ENCODE peak calls at places on chromosomes 11 and 22, in seven cellular contexts. U is bronchial epithelial cell, I is GM23338, F is cardiac muscle cell, B is tibial nerve, C is tibial artery, K is transverse colon. W is an unnamed sample. For H3K36me3, the result is how much of the 10 kb centered on the place peaks cover.

GRCh38 chr11:108958446-108959123 is 293.7 kb downstream of the DDX10 start:
- DNase-seq in U (peak), I (no peak), F (peak), B (no peak), C (no peak), K (no peak), W (peak)

GRCh38 chr11:46858920-46859531 is 12.9 kb upstream of the CKAP5 start:
- DNase-seq in U (no peak), I (no peak), F (no peak), B (no peak), C (no peak), K (no peak), W (no peak)

GRCh38 chr11:34840736-34841386 is 75.3 kb downstream of the APIP start:
- DNase-seq in U (peak), I (peak), F (peak), B (no peak), C (no peak), K (peak), W (peak)

GRCh38 chr11:69817265-69818236 is 1.7 kb downstream of the FGF3 start:
- DNase-seq in U (no peak), I (peak), F (peak), B (no peak), C (no peak), K (no peak), W (peak)

GRCh38 chr11:134792044-134792443 is 380.0 kb upstream of the B3GAT1 start:
- DNase-seq in U (peak), I (no peak), F (no peak), B (no peak), C (no peak), K (no peak), W (no peak)

GRCh38 chr11:27700351-27701261 is at the start of gene BDNF:
- DNase-seq in U (peak), I (peak), F (peak), B (no peak), C (no peak), K (peak), W (peak)

GRCh38 chr11:102177974-102178631 is 67.9 kb downstream of the YAP1 start:
- DNase-seq in U (peak), I (no peak), F (peak), B (no peak), C (no peak), K (no peak), W (peak)

GRCh38 chr11:112017538-112017937 is 7.7 kb upstream of the DLAT start:
- DNase-seq in U (peak), I (no peak), F (peak), B (no peak), C (no peak), K (no peak), W (peak)

GRCh38 chr11:1230456-1231395 is 7.9 kb downstream of the MUC5B start:
- DNase-seq in U (no peak), I (no peak), F (no peak), B (no peak), C (no peak), K (peak), W (no peak)

GRCh38 chr22:48581206-48581766 is 1246.4 kb downstream of the BRD1 start:
- DNase-seq in U (no peak), I (no peak), F (no peak), B (no peak), C (no peak), K (no peak), W (no peak)

GRCh38 chr22:48579035-48579914 is 1248.4 kb downstream of the BRD1 start:
- DNase-seq in U (no peak), I (no peak), F (no peak), B (no peak), C (no peak), K (no peak), W (no peak)

GRCh38 chr22:48579915-48580279 is 1247.8 kb downstream of the BRD1 start:
- DNase-seq in U (no peak), I (no peak), F (no peak), B (no peak), C (no peak), K (no peak), W (no peak)

GRCh38 chr22:48580481-48580970 is 1247.1 kb downstream of the BRD1 start:
- DNase-seq in U (no peak), I (no peak), F (no peak), B (no peak), C (no peak), K (no peak), W (no peak)

GRCh38 chr22:48581821-48582469 is 1245.7 kb downstream of the BRD1 start:
- DNase-seq in U (no peak), I (no peak), F (no peak), B (no peak), C (no peak), K (no peak), W (no peak)
- H3K4me3 ChIP-seq in U (no peak), I (no peak), F (no peak), B (no peak), C (no peak), K (no peak), W (no peak)

DNA sequence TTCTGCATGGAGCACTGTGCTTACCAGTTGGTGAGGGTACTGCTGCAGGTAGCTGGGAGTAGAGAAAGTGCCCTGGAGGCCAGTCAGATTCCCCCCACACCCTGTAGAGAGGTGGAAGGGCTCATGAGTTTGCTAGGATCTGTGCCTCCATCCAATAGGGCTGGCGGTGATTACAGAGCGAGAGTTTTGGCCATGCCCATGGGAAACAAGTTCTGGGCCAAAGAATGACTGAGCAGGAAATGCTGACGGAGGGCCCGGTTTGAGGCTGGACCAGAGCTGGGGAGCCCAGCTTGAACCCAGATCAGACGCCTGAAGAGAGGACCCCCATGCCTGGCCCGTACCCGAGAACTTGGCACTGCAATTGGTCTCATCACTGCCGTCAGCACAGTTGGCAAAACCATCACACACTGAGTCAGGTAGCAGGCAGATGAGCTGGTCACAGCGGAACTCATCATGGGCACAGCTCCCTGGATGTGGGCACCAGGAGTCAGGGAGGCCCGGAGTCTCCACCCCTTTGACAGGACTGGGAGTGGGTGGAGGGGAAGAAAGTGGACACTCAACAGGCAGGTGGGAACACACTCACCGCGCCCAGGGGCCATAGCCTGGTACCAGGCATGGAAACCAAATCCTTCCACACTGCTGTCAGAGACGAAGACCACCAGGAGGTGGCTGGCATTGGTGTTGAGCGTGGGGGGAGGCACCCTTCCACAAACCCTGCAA is 2.1 kb downstream of the MFRP start:
- DNase-seq in U (no peak), I (no peak), F (no peak), B (no peak), C (no peak), K (no peak), W (peak)
- H3K36me3 ChIP-seq in U (under half), I (under half), F (under half), B (under half), C (under half), K (under half), W (under half)

GRCh38 chr11:104078250-104078649 is 41.8 kb downstream of the DDI1 start:
- DNase-seq in U (no peak), I (no peak), F (no peak), B (no peak), C (no peak), K (no peak), W (no peak)

GRCh38 chr11:104076455-104076854 is 40.0 kb downstream of the DDI1 start:
- DNase-seq in U (peak), I (no peak), F (no peak), B (no peak), C (no peak), K (no peak), W (no peak)

GRCh38 chr11:104075716-104076115 is 39.3 kb downstream of the DDI1 start:
- DNase-seq in U (no peak), I (no peak), F (no peak), B (no peak), C (no peak), K (no peak), W (no peak)

GRCh38 chr11:104075091-104075490 is 38.7 kb downstream of the DDI1 start:
- DNase-seq in U (no peak), I (no peak), F (no peak), B (no peak), C (no peak), K (no peak), W (no peak)

GRCh38 chr11:104073950-104074349 is 37.5 kb downstream of the DDI1 start:
- DNase-seq in U (peak), I (peak), F (no peak), B (no peak), C (no peak), K (no peak), W (peak)
- H3K4me3 ChIP-seq in U (no peak), I (no peak), F (no peak), B (no peak), C (no peak), K (no peak), W (no peak)

DNA sequence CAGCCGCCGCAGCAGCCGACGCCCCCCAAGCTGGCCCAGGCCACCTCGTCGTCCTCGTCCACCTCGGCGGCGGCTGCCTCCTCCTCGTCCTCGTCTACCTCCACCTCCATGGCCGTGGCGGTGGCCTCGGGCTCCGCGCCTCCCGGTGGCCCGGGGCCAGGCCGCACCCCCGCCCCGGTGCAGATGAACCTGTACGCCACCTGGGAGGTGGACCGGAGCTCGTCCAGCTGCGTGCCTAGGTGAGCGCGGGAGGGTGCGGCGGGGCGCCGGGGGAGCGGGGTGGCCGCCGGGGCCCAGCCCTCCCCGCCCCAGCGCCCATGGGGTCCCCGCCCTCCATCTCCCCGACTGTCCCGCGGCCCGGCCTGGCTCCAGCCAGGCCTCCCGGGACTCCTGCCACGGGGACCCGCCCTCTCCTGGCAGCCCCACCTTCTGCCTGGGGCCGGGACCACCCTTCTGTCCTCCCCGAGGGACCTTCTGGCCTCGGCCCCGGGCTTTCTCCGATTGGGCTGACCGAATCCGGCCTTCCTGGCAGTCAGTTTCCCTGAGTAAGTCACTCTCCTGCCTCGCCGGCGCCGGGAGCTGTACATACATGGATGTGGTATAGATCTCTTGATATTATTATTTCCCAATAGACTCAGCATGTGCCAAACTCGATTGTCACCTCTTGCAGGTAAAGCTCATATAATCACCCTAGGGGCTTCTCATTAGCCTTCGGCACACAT is 693 bp downstream of the PACS1 start:
- DNase-seq in U (peak), I (peak), F (peak), B (no peak), C (peak), K (peak), W (peak)
- H3K36me3 ChIP-seq in U (under half), I (under half), F (under half), B (under half), C (under half), K (under half), W (under half)

DNA sequence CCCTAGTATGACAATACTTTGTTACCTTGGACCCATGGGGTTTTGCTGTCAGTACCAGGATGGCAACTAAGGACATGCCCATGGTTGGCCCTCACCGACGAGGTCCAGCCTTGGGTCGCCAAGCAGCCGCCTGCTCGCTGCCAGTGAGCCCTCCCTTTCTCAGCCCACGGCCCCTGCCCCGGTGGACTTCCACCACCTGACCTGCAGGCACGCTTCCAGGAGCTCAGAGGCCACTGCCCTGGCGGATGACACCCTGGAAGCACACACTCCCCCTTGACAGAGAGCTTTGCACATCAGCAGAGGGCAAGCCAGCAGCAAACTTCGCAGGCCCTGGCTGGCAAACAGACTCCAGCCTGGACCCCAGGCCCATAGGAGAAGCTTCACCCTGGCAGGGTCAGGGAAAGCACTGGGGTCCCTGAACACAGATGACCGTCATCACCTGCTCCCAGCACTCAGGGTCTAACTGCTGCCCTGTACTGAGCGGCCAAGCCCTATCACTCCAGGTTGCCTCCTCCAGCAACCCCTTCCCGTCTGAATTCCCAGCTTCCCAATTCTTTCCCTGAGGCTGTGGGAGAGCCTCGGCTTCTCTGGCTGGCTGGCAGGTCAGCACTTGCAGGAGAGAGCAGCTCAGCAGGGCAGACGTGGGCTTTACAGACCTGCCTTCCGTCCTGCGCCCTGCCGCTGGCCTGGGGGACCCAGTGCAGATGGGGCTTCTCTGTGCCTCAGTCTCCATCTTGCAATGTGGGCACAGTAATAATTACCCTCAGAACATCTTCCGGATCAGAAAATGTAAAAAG is 2.7 kb upstream of the PPARA start:
- DNase-seq in U (peak), I (no peak), F (no peak), B (no peak), C (no peak), K (no peak), W (no peak)
- H3K4me3 ChIP-seq in U (no peak), I (no peak), F (no peak), B (no peak), C (no peak), K (no peak), W (no peak)

W was measured in GM23248.